ENCODE peak calls at places on chromosomes 5 and 9, in nine cellular contexts. B is CD4-positive, CD25-positive, alpha-beta regulatory T cell; V is PC-9; C is stomach; O is endodermal cell; A is GM12878; X is neural progenitor cell; M is OCI-LY7; D is CD4-positive, alpha-beta memory T cell. Q is an unnamed sample. For H3K4me1 and H3K36me3, the result is how much of the 10 kb centered on the place peaks cover.

GRCh38 chr9:16729656-16730055 is 140.8 kb downstream of the BNC2 start:
- DNase-seq in B (no peak), V (no peak), C (no peak), O (no peak), A (no peak), X (peak), M (no peak), D (no peak), Q (no peak)

GRCh38 chr5:2702096-2702879 is 49.2 kb downstream of the IRX2 start:
- DNase-seq in B (no peak), V (no peak), C (no peak), O (no peak), A (no peak), X (no peak), M (no peak), D (no peak), Q (no peak)

GRCh38 chr9:24832307-24832706 is 286.6 kb upstream of the IZUMO3 start:
- DNase-seq in B (no peak), V (no peak), C (no peak), O (peak), A (no peak), X (peak), M (peak), D (no peak), Q (no peak)

GRCh38 chr9:120928720-120929389 is 2.3 kb upstream of the TRAF1 start:
- DNase-seq in B (peak), V (peak), C (peak), O (peak), A (no peak), X (peak), M (peak), D (peak), Q (peak)

GRCh38 chr9:2559212-2560152 is 62.1 kb upstream of the VLDLR start:
- DNase-seq in B (no peak), V (peak), C (peak), O (no peak), A (no peak), X (no peak), M (no peak), D (no peak), Q (no peak)

GRCh38 chr9:26760675-26761074 is 131.9 kb downstream of the CAAP1 start:
- DNase-seq in B (no peak), V (no peak), C (no peak), O (no peak), A (no peak), X (no peak), M (no peak), D (no peak), Q (no peak)

GRCh38 chr5:95530441-95530840 is 24.3 kb downstream of the SKIC3 start:
- DNase-seq in B (no peak), V (no peak), C (no peak), O (no peak), A (no peak), X (no peak), M (no peak), D (no peak), Q (no peak)

GRCh38 chr9:116151966-116152381 is 1.6 kb upstream of the PAPPA start:
- DNase-seq in B (no peak), V (peak), C (no peak), O (no peak), A (no peak), X (no peak), M (no peak), D (no peak), Q (no peak)

GRCh38 chr9:93541581-93542349 is 34.6 kb upstream of the PHF2 start:
- DNase-seq in B (no peak), V (no peak), C (no peak), O (no peak), A (no peak), X (no peak), M (no peak), D (no peak), Q (no peak)

GRCh38 chr9:122071716-122072115 is 21.4 kb downstream of the TTLL11 start:
- DNase-seq in B (no peak), V (no peak), C (no peak), O (no peak), A (no peak), X (no peak), M (no peak), D (no peak), Q (no peak)

GRCh38 chr5:131545856-131546255 is 89.2 kb downstream of the RAPGEF6 start:
- DNase-seq in B (no peak), V (no peak), C (no peak), O (no peak), A (no peak), X (no peak), M (no peak), D (no peak), Q (no peak)

GRCh38 chr5:139051392-139051791 is 146.8 kb downstream of the SIL1 start:
- DNase-seq in B (no peak), V (no peak), C (no peak), O (no peak), A (no peak), X (no peak), M (no peak), D (no peak), Q (no peak)

GRCh38 chr5:124315746-124316415 is 430.6 kb downstream of the ZNF608 start:
- DNase-seq in B (no peak), V (no peak), C (no peak), O (no peak), A (no peak), X (no peak), M (no peak), D (no peak), Q (no peak)

GRCh38 chr5:38807570-38808461 is 38.0 kb upstream of the OSMR start:
- DNase-seq in B (no peak), V (no peak), C (no peak), O (no peak), A (no peak), X (no peak), M (no peak), D (no peak), Q (peak)

GRCh38 chr5:55816342-55816741 is 34.8 kb upstream of the IL31RA start:
- DNase-seq in B (no peak), V (no peak), C (no peak), O (no peak), A (no peak), X (no peak), M (no peak), D (no peak), Q (no peak)

DNA sequence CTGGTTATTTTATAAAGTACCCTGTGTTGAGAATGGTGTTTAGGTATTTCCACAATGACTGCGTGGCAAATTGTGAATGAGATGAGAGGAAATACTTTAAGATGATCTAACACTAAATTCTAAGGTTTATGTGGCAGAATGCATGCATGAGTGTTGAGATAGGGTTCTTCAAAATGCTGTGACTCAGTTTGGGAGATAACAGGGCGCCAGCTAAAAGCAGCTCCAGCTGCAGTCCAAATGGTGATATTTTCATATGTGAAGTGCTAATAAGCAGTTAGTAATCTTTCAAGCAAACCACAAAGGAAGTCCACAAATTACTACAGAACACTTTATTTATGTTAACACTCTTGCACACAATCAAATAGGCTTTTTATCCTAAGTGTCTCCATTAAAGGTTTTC is 11.6 kb upstream of the LOX start:
- DNase-seq in B (no peak), V (no peak), C (no peak), O (no peak), A (no peak), X (no peak), M (no peak), D (no peak), Q (no peak)
- H3K27ac ChIP-seq in B (no peak), V (no peak), C (no peak), O (no peak), A (no peak), X (no peak), M (no peak), D (no peak), Q (no peak)

DNA sequence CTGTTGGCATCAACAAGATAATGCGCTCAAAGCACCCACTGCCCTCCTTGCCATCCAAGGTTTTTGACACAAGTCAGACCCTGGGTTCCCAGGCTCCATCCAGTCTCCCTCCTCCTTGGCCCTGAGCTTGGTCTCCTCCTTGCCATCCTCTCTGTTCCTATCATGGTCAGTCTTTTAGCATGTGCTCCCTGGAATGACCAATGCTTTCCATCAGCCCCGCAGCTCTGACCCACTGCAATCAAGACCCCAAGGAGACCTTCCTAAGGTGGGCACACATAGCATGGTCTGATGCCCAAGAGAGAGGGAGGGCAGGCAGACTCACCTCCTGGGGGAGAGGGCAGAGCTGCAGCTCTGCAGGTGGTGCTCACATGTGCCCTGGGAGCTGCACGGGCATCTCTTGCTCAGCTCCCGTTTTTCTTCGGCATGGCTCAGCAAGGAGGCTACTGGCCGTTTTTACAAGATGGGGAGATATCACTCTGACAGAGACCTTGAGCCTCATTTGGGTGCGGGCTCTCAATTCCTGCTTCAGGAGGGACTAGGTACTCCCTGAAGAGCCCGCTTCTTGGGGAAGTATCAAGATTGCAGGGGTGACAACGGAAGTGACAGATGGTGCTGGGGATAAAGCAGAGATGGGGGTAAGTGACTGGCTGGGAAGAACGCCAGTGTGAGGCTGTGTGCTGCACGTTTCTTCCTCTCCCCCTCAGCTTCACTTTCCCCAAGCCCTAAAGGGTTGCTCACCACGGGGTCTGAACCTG is 3.3 kb downstream of the SEPTIN8 start:
- DNase-seq in B (no peak), V (no peak), C (no peak), O (no peak), A (no peak), X (no peak), M (no peak), D (no peak), Q (no peak)
- H3K4me1 ChIP-seq in B (under half), V (under half), C (half or more), O (under half), A (under half), X (under half), M (under half), D (under half), Q (under half)

DNA sequence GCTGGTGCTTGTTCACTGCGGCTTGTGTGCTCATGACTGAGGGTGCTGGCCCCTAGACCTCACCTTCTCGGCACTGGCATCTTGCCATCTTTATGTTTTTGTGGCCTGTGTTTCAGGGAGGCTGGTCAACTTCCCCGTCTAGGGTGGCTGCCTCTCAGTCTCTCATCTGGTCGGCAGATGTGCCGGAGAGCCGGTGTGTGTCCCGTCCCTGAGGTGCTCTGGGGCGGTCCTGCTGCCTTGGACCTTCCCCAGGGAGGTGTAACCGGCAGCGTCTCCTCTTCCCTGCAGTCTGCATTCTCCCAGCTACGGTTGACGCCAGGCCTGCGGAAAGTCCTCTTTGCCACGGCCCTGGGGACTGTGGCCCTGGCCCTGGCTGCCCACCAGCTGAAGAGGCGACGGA is 5.6 kb downstream of the MIGA2 start:
- DNase-seq in B (no peak), V (no peak), C (no peak), O (no peak), A (no peak), X (no peak), M (no peak), D (no peak), Q (no peak)
- H3K36me3 ChIP-seq in B (under half), V (under half), C (half or more), O (under half), A (under half), X (under half), M (under half), D (under half), Q (under half)

DNA sequence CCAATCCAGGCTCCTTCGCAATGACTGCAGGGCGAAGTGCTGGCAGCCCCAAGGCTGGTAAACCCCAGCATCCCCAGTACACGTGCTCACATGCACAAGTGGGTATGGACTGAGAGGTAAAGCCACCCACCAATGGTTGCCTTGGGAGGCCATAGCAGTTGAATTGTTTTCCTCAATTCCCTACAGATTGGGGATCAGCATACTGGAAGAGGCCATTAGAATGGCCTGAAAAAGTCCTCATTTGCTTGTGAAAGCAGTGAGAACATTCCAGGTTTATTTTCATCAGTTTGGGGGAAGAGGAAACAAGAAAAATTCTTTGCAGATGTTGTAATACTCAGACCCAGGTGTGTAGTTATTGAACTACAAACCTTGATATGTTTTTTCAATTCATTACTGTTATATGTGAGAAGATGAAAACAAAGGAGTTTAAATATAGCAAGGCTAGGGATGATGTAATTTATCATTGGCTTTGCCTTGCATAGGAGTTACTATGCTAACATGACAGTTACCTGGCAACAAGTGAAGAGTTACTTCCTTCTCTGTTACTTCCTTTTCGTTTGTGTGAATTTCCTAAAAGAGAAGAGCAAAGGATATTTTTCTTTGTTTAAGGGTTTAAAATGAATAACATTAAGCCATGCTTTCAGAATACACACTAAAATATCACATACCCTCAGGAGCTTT is 36.4 kb downstream of the MTMR12 start:
- DNase-seq in B (peak), V (no peak), C (no peak), O (peak), A (no peak), X (no peak), M (peak), D (no peak), Q (peak)
- H3K27ac ChIP-seq in B (peak), V (peak), C (peak), O (peak), A (peak), X (no peak), M (peak), D (no peak), Q (peak)

DNA sequence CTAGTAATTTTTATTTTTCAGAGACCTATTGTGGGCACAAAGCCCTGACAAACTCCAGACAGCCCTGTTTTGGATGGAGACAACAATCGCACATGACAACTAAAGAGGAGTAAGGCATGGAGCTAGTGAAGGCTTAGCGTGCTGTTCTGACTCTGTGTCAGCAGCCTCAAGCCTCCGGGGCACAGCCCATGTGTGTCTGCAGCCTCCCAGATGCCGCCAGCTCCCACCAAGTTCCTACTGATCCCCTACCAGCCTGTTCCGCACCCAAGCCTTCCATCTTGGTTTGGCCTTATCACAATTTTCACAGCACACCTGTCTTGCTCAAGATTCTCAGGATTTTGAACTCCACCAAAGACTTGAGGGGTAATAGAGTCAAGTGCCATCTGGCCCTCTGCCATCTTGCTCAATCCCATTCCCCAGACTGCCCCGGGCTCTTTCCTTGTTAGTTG is 70.3 kb upstream of the SH3PXD2B start:
- DNase-seq in B (no peak), V (no peak), C (no peak), O (peak), A (no peak), X (no peak), M (no peak), D (no peak), Q (no peak)
- H3K4me1 ChIP-seq in B (under half), V (under half), C (under half), O (under half), A (under half), X (under half), M (under half), D (under half), Q (under half)

DNA sequence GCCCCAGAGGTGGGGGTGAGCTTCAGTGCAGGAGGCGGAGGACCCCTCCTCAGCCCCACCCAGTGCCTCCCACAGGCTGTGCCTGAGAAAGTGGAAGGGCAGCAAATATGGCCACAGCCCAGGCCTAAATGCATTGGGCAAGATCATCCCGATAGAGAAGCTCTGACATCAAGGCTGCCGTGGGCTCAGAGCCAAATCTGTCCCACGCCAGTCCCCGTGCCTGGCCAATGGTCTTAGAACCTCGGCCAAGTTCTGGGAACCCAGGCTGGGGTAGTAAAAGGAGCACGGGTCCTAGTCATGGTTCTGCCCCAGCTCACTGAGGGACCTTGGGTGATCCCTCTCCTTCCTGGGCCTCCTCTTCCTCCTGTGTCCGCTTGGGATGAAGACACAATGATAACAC is 27.7 kb upstream of the TNIP1 start:
- DNase-seq in B (no peak), V (no peak), C (no peak), O (no peak), A (no peak), X (no peak), M (no peak), D (no peak), Q (no peak)
- H3K36me3 ChIP-seq in B (half or more), V (under half), C (half or more), O (half or more), A (under half), X (under half), M (under half), D (half or more), Q (under half)

DNA sequence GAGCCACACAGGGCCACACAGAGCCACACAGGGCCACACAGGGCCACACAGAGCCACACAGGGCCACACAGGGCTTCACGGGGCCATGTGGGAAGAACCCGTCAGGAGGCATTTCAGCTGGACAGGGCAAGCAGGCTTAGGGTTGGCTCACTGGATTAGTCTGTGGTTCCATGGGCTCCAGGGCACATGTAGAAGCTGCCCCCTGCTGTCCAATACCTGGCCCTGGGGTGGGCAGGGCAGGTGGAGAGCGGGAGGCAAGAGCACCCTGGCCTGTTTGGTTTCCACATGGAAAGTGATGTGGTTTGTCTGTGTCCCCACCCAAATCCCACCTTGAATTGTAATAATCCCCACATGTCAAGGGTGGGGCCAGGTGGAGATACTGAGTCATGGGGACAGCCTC is 16.4 kb upstream of the LPCAT1 start:
- DNase-seq in B (no peak), V (no peak), C (no peak), O (peak), A (no peak), X (no peak), M (no peak), D (no peak), Q (no peak)
- H3K27ac ChIP-seq in B (no peak), V (no peak), C (no peak), O (no peak), A (no peak), X (no peak), M (no peak), D (no peak), Q (no peak)

DNA sequence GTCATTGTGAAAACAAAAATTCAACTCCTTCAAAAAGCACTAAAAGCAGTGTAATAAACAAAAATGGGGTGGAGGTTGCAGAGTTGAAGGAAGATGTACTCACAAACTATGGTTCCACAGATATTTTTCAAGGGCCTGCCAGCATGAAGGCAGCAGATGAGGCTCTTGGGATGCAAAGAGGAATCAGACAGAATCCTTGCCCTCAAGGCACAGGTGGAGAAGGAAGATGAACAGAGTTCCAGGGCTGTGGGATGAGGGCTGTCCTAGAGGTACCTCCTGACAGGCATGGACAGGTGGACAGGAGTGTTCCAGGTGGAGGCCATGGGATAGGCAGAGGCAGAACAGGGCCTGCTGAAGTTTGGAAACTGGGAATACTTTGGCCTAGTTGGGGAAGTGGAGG is 140.5 kb upstream of the ANKH start:
- DNase-seq in B (no peak), V (no peak), C (no peak), O (no peak), A (no peak), X (no peak), M (no peak), D (no peak), Q (no peak)
- H3K4me1 ChIP-seq in B (under half), V (under half), C (under half), O (under half), A (under half), X (under half), M (under half), D (under half), Q (under half)

DNA sequence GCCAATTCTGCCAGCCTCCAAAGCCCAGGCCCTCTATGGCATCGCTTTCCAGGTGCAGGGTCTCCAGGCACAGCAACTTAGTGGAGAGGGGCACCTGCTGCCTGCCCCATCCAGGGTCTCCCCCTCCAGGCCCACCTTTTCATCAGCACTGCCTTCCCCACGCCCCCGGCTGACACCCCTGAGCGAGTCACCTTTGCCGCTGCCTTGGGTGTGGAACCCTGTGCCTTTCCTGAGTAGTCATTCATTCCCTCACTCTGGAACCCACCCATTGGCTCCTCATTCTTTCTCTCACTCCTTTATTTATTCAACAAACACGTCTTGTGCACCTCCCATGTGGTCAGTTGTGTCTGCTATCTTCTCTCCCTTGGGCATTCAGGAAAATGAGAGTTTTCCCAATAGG is 14.5 kb upstream of the RPL26L1 start:
- DNase-seq in B (no peak), V (no peak), C (no peak), O (no peak), A (no peak), X (no peak), M (no peak), D (no peak), Q (no peak)
- H3K36me3 ChIP-seq in B (under half), V (under half), C (half or more), O (under half), A (under half), X (under half), M (under half), D (under half), Q (under half)

Q was measured in small intestine.